ENCODE peak calls at places on chromosomes 5 and 9, in eight cellular contexts. One of them, this sample, is unnamed.

GRCh38 chr5:179680780-179681411 is at the start of gene CBY3:
- DNase-seq in GM23338: no peak
- DNase-seq in DMS153: no peak
- DNase-seq in right atrium auricular region: no peak
- DNase-seq in tibial artery: no peak
- DNase-seq in SIG-M5: no peak
- DNase-seq in T47D: no peak
- DNase-seq in NAMALWA: no peak
- DNase-seq in this sample: no peak

GRCh38 chr5:58156354-58156753 is 303.5 kb downstream of the PLK2 start:
- DNase-seq in right atrium auricular region: no peak
- DNase-seq in NAMALWA: no peak
- DNase-seq in SIG-M5: no peak
- DNase-seq in tibial artery: no peak
- DNase-seq in GM23338: no peak
- DNase-seq in T47D: no peak
- DNase-seq in DMS153: no peak
- DNase-seq in this sample: no peak

GRCh38 chr9:111891910-111892499 is 4.6 kb upstream of the UGCG start:
- DNase-seq in tibial artery: no peak
- DNase-seq in GM23338: no peak
- DNase-seq in SIG-M5: no peak
- DNase-seq in right atrium auricular region: no peak
- DNase-seq in DMS153: peak
- DNase-seq in NAMALWA: no peak
- DNase-seq in T47D: no peak
- DNase-seq in this sample: no peak

GRCh38 chr9:18632624-18633407 is 158.9 kb downstream of the ADAMTSL1 start:
- DNase-seq in GM23338: no peak
- DNase-seq in SIG-M5: no peak
- DNase-seq in NAMALWA: no peak
- DNase-seq in T47D: no peak
- DNase-seq in right atrium auricular region: no peak
- DNase-seq in tibial artery: peak
- DNase-seq in DMS153: no peak
- DNase-seq in this sample: no peak

GRCh38 chr9:105344283-105344682 is 99.8 kb downstream of the SLC44A1 start:
- DNase-seq in T47D: no peak
- DNase-seq in SIG-M5: no peak
- DNase-seq in NAMALWA: no peak
- DNase-seq in GM23338: no peak
- DNase-seq in tibial artery: no peak
- DNase-seq in right atrium auricular region: no peak
- DNase-seq in DMS153: no peak
- DNase-seq in this sample: no peak

GRCh38 chr5:169694221-169694620 is 57.1 kb downstream of the DOCK2 start:
- DNase-seq in right atrium auricular region: no peak
- DNase-seq in T47D: no peak
- DNase-seq in NAMALWA: no peak
- DNase-seq in GM23338: no peak
- DNase-seq in DMS153: no peak
- DNase-seq in tibial artery: no peak
- DNase-seq in SIG-M5: no peak
- DNase-seq in this sample: no peak

GRCh38 chr9:120348951-120349429 is 231.0 kb downstream of the CDK5RAP2 start:
- DNase-seq in NAMALWA: peak
- DNase-seq in right atrium auricular region: no peak
- DNase-seq in tibial artery: no peak
- DNase-seq in T47D: peak
- DNase-seq in SIG-M5: no peak
- DNase-seq in GM23338: peak
- DNase-seq in DMS153: no peak
- DNase-seq in this sample: peak

GRCh38 chr9:135589596-135590485 is 28.3 kb downstream of the PAEP start:
- DNase-seq in tibial artery: no peak
- DNase-seq in NAMALWA: no peak
- DNase-seq in DMS153: no peak
- DNase-seq in T47D: no peak
- DNase-seq in right atrium auricular region: peak
- DNase-seq in SIG-M5: no peak
- DNase-seq in GM23338: no peak
- DNase-seq in this sample: no peak

GRCh38 chr5:157271740-157272271 is 5.9 kb downstream of the CYFIP2 start:
- DNase-seq in T47D: no peak
- DNase-seq in NAMALWA: peak
- DNase-seq in SIG-M5: no peak
- DNase-seq in DMS153: no peak
- DNase-seq in right atrium auricular region: no peak
- DNase-seq in tibial artery: no peak
- DNase-seq in GM23338: no peak
- DNase-seq in this sample: no peak

GRCh38 chr5:7868427-7868772 is 431 bp downstream of the FASTKD3 start:
- DNase-seq in GM23338: no peak
- DNase-seq in tibial artery: no peak
- DNase-seq in SIG-M5: no peak
- DNase-seq in T47D: no peak
- DNase-seq in DMS153: no peak
- DNase-seq in right atrium auricular region: no peak
- DNase-seq in NAMALWA: no peak
- DNase-seq in this sample: no peak

GRCh38 chr5:180201051-180201987 is 7.7 kb downstream of the RASGEF1C start:
- DNase-seq in DMS153: no peak
- DNase-seq in tibial artery: no peak
- DNase-seq in GM23338: peak
- DNase-seq in NAMALWA: peak
- DNase-seq in SIG-M5: no peak
- DNase-seq in T47D: peak
- DNase-seq in right atrium auricular region: no peak
- DNase-seq in this sample: peak

GRCh38 chr5:122978644-122979297 is 57.8 kb downstream of the PPIC start:
- DNase-seq in GM23338: no peak
- DNase-seq in SIG-M5: no peak
- DNase-seq in NAMALWA: no peak
- DNase-seq in T47D: no peak
- DNase-seq in tibial artery: no peak
- DNase-seq in right atrium auricular region: no peak
- DNase-seq in DMS153: no peak
- DNase-seq in this sample: no peak

GRCh38 chr5:99104538-99105132 is 175.8 kb upstream of the CHD1 start:
- DNase-seq in right atrium auricular region: no peak
- DNase-seq in tibial artery: no peak
- DNase-seq in NAMALWA: peak
- DNase-seq in DMS153: peak
- DNase-seq in SIG-M5: no peak
- DNase-seq in T47D: peak
- DNase-seq in GM23338: peak
- DNase-seq in this sample: peak

GRCh38 chr5:151688406-151688805 is 1.7 kb upstream of the SPARC start:
- DNase-seq in right atrium auricular region: peak
- DNase-seq in NAMALWA: no peak
- DNase-seq in GM23338: no peak
- DNase-seq in SIG-M5: no peak
- DNase-seq in DMS153: no peak
- DNase-seq in tibial artery: peak
- DNase-seq in T47D: no peak
- DNase-seq in this sample: no peak

GRCh38 chr5:157860898-157861894 is 2.3 kb upstream of the CLINT1 start:
- DNase-seq in DMS153: no peak
- DNase-seq in right atrium auricular region: no peak
- DNase-seq in SIG-M5: no peak
- DNase-seq in NAMALWA: peak
- DNase-seq in tibial artery: no peak
- DNase-seq in GM23338: no peak
- DNase-seq in T47D: no peak
- DNase-seq in this sample: no peak

GRCh38 chr5:90056911-90057705 is 352.4 kb downstream of the CETN3 start:
- DNase-seq in SIG-M5: no peak
- DNase-seq in T47D: peak
- DNase-seq in DMS153: no peak
- DNase-seq in NAMALWA: no peak
- DNase-seq in GM23338: peak
- DNase-seq in right atrium auricular region: no peak
- DNase-seq in tibial artery: no peak
- DNase-seq in this sample: peak

GRCh38 chr5:10600629-10601245 is 36.9 kb downstream of the ANKRD33B start:
- DNase-seq in NAMALWA: peak
- DNase-seq in T47D: no peak
- DNase-seq in GM23338: no peak
- DNase-seq in right atrium auricular region: no peak
- DNase-seq in tibial artery: no peak
- DNase-seq in SIG-M5: no peak
- DNase-seq in DMS153: no peak
- DNase-seq in this sample: no peak

GRCh38 chr5:107555425-107556090 is 115.2 kb downstream of the EFNA5 start:
- DNase-seq in DMS153: no peak
- DNase-seq in SIG-M5: no peak
- DNase-seq in GM23338: no peak
- DNase-seq in tibial artery: no peak
- DNase-seq in NAMALWA: no peak
- DNase-seq in right atrium auricular region: no peak
- DNase-seq in T47D: peak
- DNase-seq in this sample: no peak

GRCh38 chr5:84113246-84114118 is 271.2 kb downstream of the EDIL3 start:
- DNase-seq in SIG-M5: no peak
- DNase-seq in right atrium auricular region: no peak
- DNase-seq in tibial artery: no peak
- DNase-seq in DMS153: peak
- DNase-seq in NAMALWA: no peak
- DNase-seq in T47D: peak
- DNase-seq in GM23338: peak
- DNase-seq in this sample: peak

GRCh38 chr5:73365990-73366667 is 82.4 kb downstream of the FOXD1 start:
- DNase-seq in DMS153: no peak
- DNase-seq in SIG-M5: no peak
- DNase-seq in tibial artery: no peak
- DNase-seq in right atrium auricular region: no peak
- DNase-seq in NAMALWA: no peak
- DNase-seq in GM23338: no peak
- DNase-seq in T47D: no peak
- DNase-seq in this sample: peak

GRCh38 chr5:143217065-143217803 is 186.3 kb downstream of the NR3C1 start:
- DNase-seq in right atrium auricular region: no peak
- DNase-seq in T47D: no peak
- DNase-seq in tibial artery: peak
- DNase-seq in GM23338: no peak
- DNase-seq in SIG-M5: no peak
- DNase-seq in DMS153: no peak
- DNase-seq in NAMALWA: no peak
- DNase-seq in this sample: no peak

GRCh38 chr5:141734501-141735231 is 52.6 kb upstream of the ARAP3 start:
- DNase-seq in DMS153: no peak
- DNase-seq in GM23338: peak
- DNase-seq in SIG-M5: no peak
- DNase-seq in T47D: peak
- DNase-seq in right atrium auricular region: no peak
- DNase-seq in tibial artery: no peak
- DNase-seq in NAMALWA: peak
- DNase-seq in this sample: peak

GRCh38 chr5:95284512-95285405 is at the start of gene MCTP1:
- DNase-seq in SIG-M5: no peak
- DNase-seq in T47D: peak
- DNase-seq in right atrium auricular region: no peak
- DNase-seq in NAMALWA: no peak
- DNase-seq in DMS153: no peak
- DNase-seq in tibial artery: no peak
- DNase-seq in GM23338: peak
- DNase-seq in this sample: peak

GRCh38 chr5:33170414-33170813 is 270.4 kb upstream of the TARS1 start:
- DNase-seq in GM23338: peak
- DNase-seq in NAMALWA: no peak
- DNase-seq in tibial artery: no peak
- DNase-seq in T47D: peak
- DNase-seq in DMS153: no peak
- DNase-seq in SIG-M5: no peak
- DNase-seq in right atrium auricular region: no peak
- DNase-seq in this sample: no peak

GRCh38 chr5:66959668-66960067 is 236.9 kb downstream of the CD180 start:
- DNase-seq in SIG-M5: no peak
- DNase-seq in T47D: peak
- DNase-seq in NAMALWA: no peak
- DNase-seq in right atrium auricular region: no peak
- DNase-seq in DMS153: peak
- DNase-seq in tibial artery: no peak
- DNase-seq in GM23338: no peak
- DNase-seq in this sample: no peak

GRCh38 chr5:117077142-117077541 is 502.5 kb upstream of the SEMA6A start:
- DNase-seq in DMS153: no peak
- DNase-seq in tibial artery: no peak
- DNase-seq in T47D: peak
- DNase-seq in NAMALWA: peak
- DNase-seq in SIG-M5: no peak
- DNase-seq in GM23338: peak
- DNase-seq in right atrium auricular region: no peak
- DNase-seq in this sample: no peak

GRCh38 chr5:30968971-30969370 is 224.5 kb upstream of the CDH6 start:
- DNase-seq in GM23338: no peak
- DNase-seq in DMS153: no peak
- DNase-seq in T47D: no peak
- DNase-seq in SIG-M5: no peak
- DNase-seq in tibial artery: no peak
- DNase-seq in right atrium auricular region: no peak
- DNase-seq in NAMALWA: no peak
- DNase-seq in this sample: no peak

GRCh38 chr9:129656795-129657390 is 8.6 kb upstream of the PRRX2 start:
- DNase-seq in GM23338: no peak
- DNase-seq in NAMALWA: no peak
- DNase-seq in DMS153: no peak
- DNase-seq in tibial artery: no peak
- DNase-seq in T47D: no peak
- DNase-seq in SIG-M5: no peak
- DNase-seq in right atrium auricular region: no peak
- DNase-seq in this sample: no peak

GRCh38 chr9:20611751-20612287 is 10.5 kb downstream of the MLLT3 start:
- DNase-seq in DMS153: no peak
- DNase-seq in T47D: peak
- DNase-seq in NAMALWA: peak
- DNase-seq in GM23338: peak
- DNase-seq in right atrium auricular region: no peak
- DNase-seq in tibial artery: no peak
- DNase-seq in SIG-M5: no peak
- DNase-seq in this sample: no peak

GRCh38 chr9:99221623-99222415 is at the start of the genes ALG2 and SEC61B:
- DNase-seq in SIG-M5: peak
- DNase-seq in right atrium auricular region: peak
- DNase-seq in GM23338: peak
- DNase-seq in T47D: peak
- DNase-seq in DMS153: peak
- DNase-seq in tibial artery: peak
- DNase-seq in NAMALWA: peak
- DNase-seq in this sample: peak

GRCh38 chr5:153749941-153750340 is 259.5 kb downstream of the GRIA1 start:
- DNase-seq in SIG-M5: no peak
- DNase-seq in NAMALWA: no peak
- DNase-seq in T47D: no peak
- DNase-seq in right atrium auricular region: no peak
- DNase-seq in DMS153: peak
- DNase-seq in GM23338: no peak
- DNase-seq in tibial artery: no peak
- DNase-seq in this sample: no peak

GRCh38 chr5:2165203-2165602 is 282.5 kb upstream of the IRX4 start:
- DNase-seq in T47D: no peak
- DNase-seq in DMS153: no peak
- DNase-seq in tibial artery: no peak
- DNase-seq in right atrium auricular region: no peak
- DNase-seq in NAMALWA: no peak
- DNase-seq in GM23338: no peak
- DNase-seq in SIG-M5: no peak
- DNase-seq in this sample: no peak

GRCh38 chr9:96258967-96259366 is 43.0 kb downstream of the HSD17B3 start:
- DNase-seq in GM23338: peak
- DNase-seq in NAMALWA: no peak
- DNase-seq in DMS153: peak
- DNase-seq in SIG-M5: no peak
- DNase-seq in tibial artery: no peak
- DNase-seq in right atrium auricular region: no peak
- DNase-seq in T47D: no peak
- DNase-seq in this sample: no peak